ENCODE peak calls at places on chromosomes 5 and 9, in five cellular contexts. One of them, this sample, is unnamed.

GRCh38 chr9:73269430-73270101 is 117.9 kb downstream of the ANXA1 start:
- DNase-seq in activated naive CD4-positive, alpha-beta T cell treated with anti-CD3 and anti-CD28 coated beads, Interleukin-2, amount 50 U/mL, for 16 hours: no peak
- DNase-seq in left cardiac atrium: no peak
- DNase-seq in stimulated activated CD4-positive, alpha-beta T cell treated with anti-CD3 and anti-CD28 coated beads, Interleukin-1b, Interleukin-23, amount 100 ng/mL, for 4 hours: no peak
- DNase-seq in HT1080: peak; percentile 61
- DNase-seq in this sample: no peak

GRCh38 chr9:17063535-17064135 is 71.2 kb upstream of the CNTLN start:
- DNase-seq in activated naive CD4-positive, alpha-beta T cell treated with anti-CD3 and anti-CD28 coated beads, Interleukin-2, amount 50 U/mL, for 16 hours: no peak
- DNase-seq in left cardiac atrium: no peak
- DNase-seq in stimulated activated CD4-positive, alpha-beta T cell treated with anti-CD3 and anti-CD28 coated beads, Interleukin-1b, Interleukin-23, amount 100 ng/mL, for 4 hours: no peak
- DNase-seq in HT1080: peak; percentile 31
- DNase-seq in this sample: peak; percentile 15

GRCh38 chr9:613771-614347 is 227.6 kb upstream of the DMRT1 start:
- DNase-seq in activated naive CD4-positive, alpha-beta T cell treated with anti-CD3 and anti-CD28 coated beads, Interleukin-2, amount 50 U/mL, for 16 hours: peak; percentile 16
- DNase-seq in left cardiac atrium: peak; percentile 80
- DNase-seq in stimulated activated CD4-positive, alpha-beta T cell treated with anti-CD3 and anti-CD28 coated beads, Interleukin-1b, Interleukin-23, amount 100 ng/mL, for 4 hours: no peak
- DNase-seq in HT1080: peak; percentile 91
- DNase-seq in this sample: peak; percentile 61

GRCh38 chr5:107026098-107026497 is 644.6 kb downstream of the EFNA5 start:
- DNase-seq in activated naive CD4-positive, alpha-beta T cell treated with anti-CD3 and anti-CD28 coated beads, Interleukin-2, amount 50 U/mL, for 16 hours: no peak
- DNase-seq in left cardiac atrium: no peak
- DNase-seq in stimulated activated CD4-positive, alpha-beta T cell treated with anti-CD3 and anti-CD28 coated beads, Interleukin-1b, Interleukin-23, amount 100 ng/mL, for 4 hours: no peak
- DNase-seq in HT1080: no peak
- DNase-seq in this sample: no peak

GRCh38 chr5:121503111-121503840 is 348.4 kb upstream of the FTMT start:
- DNase-seq in activated naive CD4-positive, alpha-beta T cell treated with anti-CD3 and anti-CD28 coated beads, Interleukin-2, amount 50 U/mL, for 16 hours: no peak
- DNase-seq in left cardiac atrium: peak; percentile 53
- DNase-seq in stimulated activated CD4-positive, alpha-beta T cell treated with anti-CD3 and anti-CD28 coated beads, Interleukin-1b, Interleukin-23, amount 100 ng/mL, for 4 hours: no peak
- DNase-seq in HT1080: peak; percentile 6
- DNase-seq in this sample: no peak

GRCh38 chr9:123309611-123310010 is 41.2 kb upstream of the STRBP start:
- DNase-seq in activated naive CD4-positive, alpha-beta T cell treated with anti-CD3 and anti-CD28 coated beads, Interleukin-2, amount 50 U/mL, for 16 hours: no peak
- DNase-seq in left cardiac atrium: no peak
- DNase-seq in stimulated activated CD4-positive, alpha-beta T cell treated with anti-CD3 and anti-CD28 coated beads, Interleukin-1b, Interleukin-23, amount 100 ng/mL, for 4 hours: no peak
- DNase-seq in HT1080: no peak
- DNase-seq in this sample: no peak

GRCh38 chr5:173618927-173619519 is 2.6 kb upstream of the BOD1 start:
- DNase-seq in activated naive CD4-positive, alpha-beta T cell treated with anti-CD3 and anti-CD28 coated beads, Interleukin-2, amount 50 U/mL, for 16 hours: peak; percentile 28
- DNase-seq in left cardiac atrium: no peak
- DNase-seq in stimulated activated CD4-positive, alpha-beta T cell treated with anti-CD3 and anti-CD28 coated beads, Interleukin-1b, Interleukin-23, amount 100 ng/mL, for 4 hours: no peak
- DNase-seq in HT1080: peak; percentile 15
- DNase-seq in this sample: peak; percentile 59

GRCh38 chr5:127833999-127834953 is 131.1 kb downstream of the CCDC192 start:
- DNase-seq in activated naive CD4-positive, alpha-beta T cell treated with anti-CD3 and anti-CD28 coated beads, Interleukin-2, amount 50 U/mL, for 16 hours: no peak
- DNase-seq in left cardiac atrium: no peak
- DNase-seq in stimulated activated CD4-positive, alpha-beta T cell treated with anti-CD3 and anti-CD28 coated beads, Interleukin-1b, Interleukin-23, amount 100 ng/mL, for 4 hours: no peak
- DNase-seq in HT1080: no peak
- DNase-seq in this sample: no peak

This sample was measured in activated CD4-positive, alpha-beta T cell treated with anti-CD3 and anti-CD28 coated beads, Interleukin-2, amount 10 ng/mL, durations not matched to agents 7 days and 5 days.